ENCODE peak calls at places on chromosomes 6 and 20, in four cellular contexts. L is NCI-H2029 treated with DMSO at 0.1 percent for 48 hours, D is iPS-NIHi11, R is GM20000. B is an unnamed sample.

GRCh38 chr6:41594326-41594725 is 43.9 kb upstream of the MDFI start:
- DNase-seq in L (no peak), D (no peak), R (no peak), B (no peak)

GRCh38 chr6:44496705-44497369 is 109.3 kb downstream of the CDC5L start:
- DNase-seq in L (no peak), D (no peak), R (no peak), B (no peak)

GRCh38 chr20:16366548-16366947 is 206.7 kb downstream of the KIF16B start:
- DNase-seq in L (no peak), D (no peak), R (no peak), B (no peak)

GRCh38 chr20:51345601-51346101 is 196.9 kb downstream of the NFATC2 start:
- DNase-seq in L (no peak), D (no peak), R (no peak), B (no peak)

GRCh38 chr6:149473080-149474052 is 11.4 kb downstream of the ZC3H12D start:
- DNase-seq in L (no peak), D (no peak), R (no peak), B (peak)

GRCh38 chr6:151239603-151240035 is at the start of gene AKAP12:
- DNase-seq in L (no peak), D (peak), R (no peak), B (no peak)

GRCh38 chr20:40286991-40287531 is 402.0 kb downstream of the MAFB start:
- DNase-seq in L (peak), D (no peak), R (no peak), B (no peak)

GRCh38 chr6:31558631-31559500 is 11.5 kb downstream of the NFKBIL1 start:
- DNase-seq in L (no peak), D (no peak), R (peak), B (peak)

GRCh38 chr6:34714663-34715062 is 18.1 kb upstream of the ILRUN start:
- DNase-seq in L (no peak), D (no peak), R (no peak), B (no peak)

GRCh38 chr20:36274248-36274841 is 31.8 kb upstream of the DLGAP4 start:
- DNase-seq in L (no peak), D (no peak), R (no peak), B (no peak)

GRCh38 chr20:24935786-24936525 is 13.1 kb upstream of the CST7 start:
- DNase-seq in L (no peak), D (no peak), R (no peak), B (no peak)

GRCh38 chr20:32539063-32539816 is 45.9 kb downstream of the NOL4L start:
- DNase-seq in L (no peak), D (no peak), R (no peak), B (no peak)

GRCh38 chr20:61297981-61298380 is 45.9 kb downstream of the CDH4 start:
- DNase-seq in L (no peak), D (no peak), R (no peak), B (no peak)

GRCh38 chr6:108904731-108905130 is 56.5 kb downstream of the ARMC2 start:
- DNase-seq in L (no peak), D (no peak), R (peak), B (no peak)

GRCh38 chr6:22421187-22421586 is 124.4 kb upstream of the PRL start:
- DNase-seq in L (no peak), D (no peak), R (no peak), B (no peak)

GRCh38 chr20:48772183-48772976 is 55.4 kb downstream of the PREX1 start:
- DNase-seq in L (no peak), D (no peak), R (no peak), B (no peak)

GRCh38 chr6:72649032-72649984 is 27.4 kb downstream of the KCNQ5 start:
- DNase-seq in L (no peak), D (no peak), R (no peak), B (peak)

GRCh38 chr6:73121421-73121993 is 103.8 kb downstream of the KHDC1L start:
- DNase-seq in L (no peak), D (peak), R (no peak), B (no peak)

GRCh38 chr6:135600931-135601330 is 103.4 kb upstream of the AHI1 start:
- DNase-seq in L (no peak), D (no peak), R (no peak), B (no peak)

GRCh38 chr6:161963634-161964244 is 689.9 kb upstream of the AGPAT4 start:
- DNase-seq in L (no peak), D (no peak), R (no peak), B (no peak)

GRCh38 chr6:90251295-90251992 is 45.2 kb downstream of the BACH2 start:
- DNase-seq in L (no peak), D (no peak), R (peak), B (no peak)

GRCh38 chr20:49896204-49896603 is 19.1 kb downstream of the SPATA2 start:
- DNase-seq in L (no peak), D (no peak), R (no peak), B (no peak)

GRCh38 chr6:128278876-128279275 is 241.5 kb downstream of the PTPRK start:
- DNase-seq in L (no peak), D (no peak), R (no peak), B (no peak)

GRCh38 chr6:112282217-112282616 is 27.9 kb upstream of the LAMA4 start:
- DNase-seq in L (no peak), D (peak), R (no peak), B (no peak)

GRCh38 chr20:11035211-11035610 is 361.4 kb upstream of the JAG1 start:
- DNase-seq in L (no peak), D (no peak), R (no peak), B (no peak)

GRCh38 chr6:14463110-14463509 is 345.5 kb downstream of the CD83 start:
- DNase-seq in L (no peak), D (no peak), R (no peak), B (no peak)

GRCh38 chr6:135739288-135739687 is 112.2 kb upstream of the PDE7B start:
- DNase-seq in L (no peak), D (no peak), R (no peak), B (no peak)

GRCh38 chr6:148564494-148564893 is 182.3 kb upstream of the UST start:
- DNase-seq in L (no peak), D (no peak), R (no peak), B (no peak)

GRCh38 chr6:38554700-38555413 is 84.9 kb downstream of the BTBD9 start:
- DNase-seq in L (no peak), D (no peak), R (no peak), B (no peak)

GRCh38 chr20:61503106-61503505 is 251.0 kb downstream of the CDH4 start:
- DNase-seq in L (no peak), D (no peak), R (no peak), B (no peak)

GRCh38 chr6:113359155-113360140 is 497.7 kb upstream of the MARCKS start:
- DNase-seq in L (no peak), D (no peak), R (no peak), B (no peak)

GRCh38 chr20:23156170-23156841 is 70.2 kb upstream of the CD93 start:
- DNase-seq in L (no peak), D (no peak), R (no peak), B (no peak)